ENCODE peak calls at places on chromosome 11, in five cellular contexts. X is pancreas; D is activated naive CD4-positive, alpha-beta T cell treated with Interleukin-2 at 50 U/mL for 16 hours; A is DMS153; U is A172. P is an unnamed sample.

GRCh38 chr11:32729976-32730375 is 64.5 kb downstream of the CCDC73 start:
- DNase-seq in X (no peak), A (no peak), D (no peak), U (no peak), P (no peak)

GRCh38 chr11:66976048-66976467 is 954 bp downstream of the C11orf86 start:
- DNase-seq in D (peak; percentile 15), X (no peak), A (no peak), U (no peak), P (no peak)

GRCh38 chr11:8357505-8357888 is 93.8 kb upstream of the LMO1 start:
- DNase-seq in D (no peak), U (no peak), A (no peak), X (no peak), P (no peak)

GRCh38 chr11:100676901-100677300 is 10.2 kb upstream of the ARHGAP42 start:
- DNase-seq in U (peak; percentile 39), A (no peak), D (no peak), X (no peak), P (no peak)

GRCh38 chr11:120090411-120090810 is 47.5 kb downstream of the TRIM29 start:
- DNase-seq in X (no peak), D (no peak), A (no peak), U (no peak), P (no peak)

GRCh38 chr11:125423247-125423849 is 72.7 kb downstream of the FEZ1 start:
- DNase-seq in D (no peak), X (no peak), U (peak; percentile 10), A (peak; percentile 6), P (no peak)

GRCh38 chr11:108793138-108793537 is 128.3 kb downstream of the DDX10 start:
- DNase-seq in X (no peak), U (no peak), A (no peak), D (no peak), P (no peak)

GRCh38 chr11:32088117-32088941 is 2.5 kb upstream of the RCN1 start:
- DNase-seq in A (no peak), U (peak; percentile 83), D (no peak), X (peak; percentile 43), P (no peak)

GRCh38 chr11:114889464-114890065 is 211.2 kb downstream of the NXPE2 start:
- DNase-seq in D (no peak), U (no peak), X (no peak), A (no peak), P (peak; percentile 2)

GRCh38 chr11:115724709-115725108 is 220.5 kb upstream of the CADM1 start:
- DNase-seq in X (no peak), A (no peak), U (no peak), D (no peak), P (no peak)

GRCh38 chr11:93689166-93689734 is 27.8 kb downstream of the CEP295 start:
- DNase-seq in A (no peak), D (peak; percentile 3), U (no peak), X (no peak), P (no peak)

GRCh38 chr11:67260406-67260805 is 5.9 kb upstream of the GRK2 start:
- DNase-seq in U (no peak), D (no peak), X (no peak), A (no peak), P (no peak)

GRCh38 chr11:132895340-132895739 is 637.0 kb downstream of the OPCML start:
- DNase-seq in X (no peak), D (no peak), U (peak; percentile 9), A (no peak), P (no peak)

GRCh38 chr11:117839936-117840813 is 15.6 kb upstream of the FXYD2 start:
- DNase-seq in D (no peak), A (no peak), X (no peak), U (no peak), P (no peak)

GRCh38 chr11:69076129-69076791 is 27.5 kb downstream of the TPCN2 start:
- DNase-seq in A (no peak), D (no peak), U (peak; percentile 82), X (no peak), P (no peak)

GRCh38 chr11:120137611-120138521 is at the start of gene TRIM29:
- DNase-seq in U (no peak), X (no peak), D (no peak), A (peak; percentile 7), P (peak; percentile 38)

GRCh38 chr11:26044389-26044788 is 287.5 kb upstream of the ANO3 start:
- DNase-seq in D (no peak), U (no peak), X (no peak), A (no peak), P (no peak)

GRCh38 chr11:96863520-96863919 is 473.7 kb downstream of the JRKL start:
- DNase-seq in A (no peak), X (no peak), D (no peak), U (no peak), P (no peak)

GRCh38 chr11:90204832-90205646 is 17.8 kb downstream of the CHORDC1 start:
- DNase-seq in D (no peak), X (no peak), A (peak; percentile 10), U (peak; percentile 27), P (peak; percentile 35)

GRCh38 chr11:130118636-130119387 is 40.8 kb upstream of the ST14 start:
- DNase-seq in A (no peak), D (peak; percentile 5), U (no peak), X (no peak), P (no peak)

GRCh38 chr11:68714047-68714856 is 29.9 kb downstream of the GAL start:
- DNase-seq in X (no peak), A (no peak), U (no peak), D (no peak), P (no peak)

GRCh38 chr11:37712246-37712645 is 1114.2 kb upstream of the RAG2 start:
- DNase-seq in U (no peak), A (no peak), X (no peak), D (no peak), P (no peak)

GRCh38 chr11:5992604-5993251 is 5.9 kb upstream of the OR52L1 start:
- DNase-seq in D (no peak), X (no peak), U (peak; percentile 17), A (no peak), P (no peak)

GRCh38 chr11:123434262-123434661 is 4.2 kb downstream of the GRAMD1B start:
- DNase-seq in D (no peak), A (no peak), X (no peak), U (peak; percentile 44), P (no peak)

GRCh38 chr11:9208726-9209501 is 56.2 kb downstream of the DENND5A start:
- DNase-seq in U (no peak), A (no peak), D (no peak), X (no peak), P (no peak)

GRCh38 chr11:122747358-122747757 is 90.9 kb upstream of the CRTAM start:
- DNase-seq in X (no peak), A (no peak), U (no peak), D (no peak), P (no peak)

GRCh38 chr11:47070769-47071168 is 105.9 kb downstream of the ARFGAP2 start:
- DNase-seq in D (no peak), A (no peak), U (no peak), X (no peak), P (no peak)

GRCh38 chr11:63738720-63739360 is 29.7 kb downstream of the ZFTA start:
- DNase-seq in A (peak; percentile 35), X (peak; percentile 31), U (peak; percentile 54), D (peak; percentile 70), P (peak; percentile 78)

GRCh38 chr11:31966846-31967245 is 124.0 kb upstream of the RCN1 start:
- DNase-seq in D (no peak), U (no peak), A (no peak), X (no peak), P (no peak)

GRCh38 chr11:58914821-58915543 is 24.3 kb upstream of the GLYATL1 start:
- DNase-seq in U (no peak), X (no peak), A (no peak), D (no peak), P (no peak)